ENCODE peak calls at places on chromosomes 16 and 17, in eight cellular contexts. T is anterior cingulate cortex; N is amniotic stem cell; Q is spleen; G is stimulated activated CD8-positive, alpha-beta memory T cell treated with anti-CD3 and anti-CD28 coated beads, Interleukin-4, amount 100 ng/mL, for 1 hour; Y is CMK; O is HFF-Myc; K is RPMI7951. C is an unnamed sample.

GRCh38 chr17:4316648-4317047 is 49.8 kb downstream of the UBE2G1 start:
- DNase-seq in G (no peak), N (no peak), Y (no peak), T (no peak), O (no peak), K (no peak), Q (no peak), C (no peak)

GRCh38 chr16:64975821-64976220 is 146.0 kb downstream of the CDH11 start:
- DNase-seq in N (no peak), Q (no peak), T (no peak), G (no peak), K (no peak), Y (no peak), O (no peak), C (no peak)

GRCh38 chr16:2284797-2285576 is 17.1 kb upstream of the RNPS1 start:
- DNase-seq in Q (peak), N (no peak), G (no peak), Y (no peak), K (no peak), T (no peak), O (no peak), C (no peak)

GRCh38 chr16:82960923-82961322 is 334.2 kb downstream of the CDH13 start:
- DNase-seq in Y (no peak), G (no peak), O (no peak), N (no peak), Q (no peak), K (no peak), T (no peak), C (no peak)

GRCh38 chr17:77503916-77504651 is 363.3 kb downstream of the SEC14L1 start:
- DNase-seq in Y (no peak), N (no peak), K (no peak), O (no peak), T (no peak), G (no peak), Q (peak), C (no peak)

GRCh38 chr17:29936724-29937123 is 4.7 kb upstream of the EFCAB5 start:
- DNase-seq in Y (no peak), T (no peak), G (no peak), Q (no peak), O (no peak), K (no peak), N (no peak), C (no peak)

GRCh38 chr16:82027629-82028035 is 7.4 kb upstream of the HSD17B2 start:
- DNase-seq in Y (no peak), N (no peak), G (no peak), Q (no peak), K (no peak), T (no peak), O (no peak), C (no peak)

GRCh38 chr17:40355123-40355803 is 9.3 kb downstream of the GJD3 start:
- DNase-seq in Q (peak), G (peak), N (no peak), O (no peak), Y (no peak), T (peak), K (no peak), C (no peak)

GRCh38 chr16:81493755-81494433 is 49.3 kb downstream of the CMIP start:
- DNase-seq in Y (no peak), T (no peak), Q (peak), G (no peak), N (peak), O (peak), K (peak), C (no peak)

GRCh38 chr17:48908853-48909394 is 717 bp downstream of the UBE2Z start:
- DNase-seq in T (no peak), G (peak), Y (peak), K (peak), O (peak), N (peak), Q (peak), C (no peak)

GRCh38 chr16:23584186-23585076 is 11.7 kb downstream of the NDUFAB1 start:
- DNase-seq in Y (no peak), Q (no peak), N (no peak), G (no peak), T (no peak), K (no peak), O (no peak), C (no peak)

GRCh38 chr17:56076980-56077379 is 76.3 kb upstream of the ANKFN1 start:
- DNase-seq in Q (no peak), N (no peak), Y (no peak), O (no peak), G (no peak), T (no peak), K (no peak), C (no peak)

GRCh38 chr17:60827920-60828319 is 150.3 kb downstream of the BCAS3 start:
- DNase-seq in Q (no peak), O (peak), Y (no peak), N (no peak), K (peak), G (no peak), T (no peak), C (no peak)

GRCh38 chr16:11020388-11020787 is 76.0 kb downstream of the CLEC16A start:
- DNase-seq in Y (no peak), G (no peak), N (no peak), T (no peak), O (no peak), Q (no peak), K (no peak), C (no peak)

C was measured in esophagus squamous epithelium.